ENCODE peak calls at places on chromosomes 11 and 22, in five cellular contexts. P, I, A, B and Z are unnamed samples.

GRCh38 chr22:47460870-47461269 is 698.4 kb downstream of the TBC1D22A start:
- DNase-seq in P (no peak), I (no peak), A (no peak), B (no peak), Z (no peak)

GRCh38 chr22:43151251-43152000 is at the start of gene TSPO:
- DNase-seq in P (peak), I (peak), A (peak), B (no peak), Z (peak)

GRCh38 chr22:37843746-37844089 is 416 bp downstream of the ANKRD54 start:
- DNase-seq in P (peak), I (no peak), A (peak), B (no peak), Z (no peak)

GRCh38 chr11:37504066-37504611 is 906.1 kb upstream of the RAG2 start:
- DNase-seq in P (peak), I (no peak), A (no peak), B (no peak), Z (peak)

GRCh38 chr11:10327254-10327653 is 22.4 kb downstream of the ADM start:
- DNase-seq in P (peak), I (no peak), A (peak), B (no peak), Z (peak)

GRCh38 chr11:30012346-30012745 is 4.5 kb downstream of the KCNA4 start:
- DNase-seq in P (no peak), I (no peak), A (no peak), B (no peak), Z (no peak)

GRCh38 chr11:75031224-75031753 is 42.6 kb downstream of the NEU3 start:
- DNase-seq in P (peak), I (no peak), A (peak), B (no peak), Z (no peak)

GRCh38 chr11:33375688-33376311 is 118.6 kb downstream of the HIPK3 start:
- DNase-seq in P (peak), I (peak), A (no peak), B (no peak), Z (peak)

GRCh38 chr11:1303196-1303821 is 6.1 kb downstream of the TOLLIP start:
- DNase-seq in P (no peak), I (peak), A (no peak), B (no peak), Z (no peak)

GRCh38 chr22:29121124-29121523 is 48.3 kb downstream of the KREMEN1 start:
- DNase-seq in P (no peak), I (no peak), A (no peak), B (no peak), Z (no peak)

GRCh38 chr22:29457730-29458129 is 19.3 kb downstream of the RFPL1 start:
- DNase-seq in P (peak), I (peak), A (peak), B (peak), Z (peak)

GRCh38 chr11:13249177-13249576 is 28.4 kb upstream of the BMAL1 start:
- DNase-seq in P (no peak), I (no peak), A (no peak), B (no peak), Z (no peak)

GRCh38 chr11:44379141-44380008 is 69.4 kb upstream of the ALX4 start:
- DNase-seq in P (no peak), I (no peak), A (no peak), B (no peak), Z (no peak)

GRCh38 chr22:37140686-37141323 is 8.9 kb downstream of the IL2RB start:
- DNase-seq in P (no peak), I (no peak), A (no peak), B (no peak), Z (no peak)

GRCh38 chr22:37340331-37341262 is 58.3 kb downstream of the CYTH4 start:
- DNase-seq in P (no peak), I (no peak), A (no peak), B (no peak), Z (no peak)

GRCh38 chr11:78660451-78660850 is 85.8 kb upstream of the NARS2 start:
- DNase-seq in P (no peak), I (peak), A (no peak), B (no peak), Z (peak)

GRCh38 chr22:33666661-33667619 is 253.3 kb downstream of the LARGE1 start:
- DNase-seq in P (no peak), I (no peak), A (no peak), B (no peak), Z (no peak)

GRCh38 chr22:25909988-25910387 is 168.0 kb downstream of the MYO18B start:
- DNase-seq in P (no peak), I (no peak), A (no peak), B (no peak), Z (no peak)

GRCh38 chr11:10858505-10859360 is 880 bp upstream of the ZBED5 start:
- DNase-seq in P (peak), I (peak), A (peak), B (no peak), Z (peak)

GRCh38 chr11:106988151-106988806 is 30.0 kb downstream of the GUCY1A2 start:
- DNase-seq in P (peak), I (no peak), A (no peak), B (no peak), Z (peak)

GRCh38 chr22:42270178-42270511 is 308 bp downstream of the TCF20 start:
- DNase-seq in P (no peak), I (peak), A (no peak), B (peak), Z (no peak)

GRCh38 chr11:128342511-128343133 is 244.7 kb downstream of the ETS1 start:
- DNase-seq in P (peak), I (no peak), A (no peak), B (no peak), Z (no peak)

GRCh38 chr11:326592-326841 is 5.9 kb upstream of the IFITM3 start:
- DNase-seq in P (no peak), I (peak), A (no peak), B (no peak), Z (no peak)

GRCh38 chr11:17388609-17389204 is at the start of gene KCNJ11:
- DNase-seq in P (no peak), I (no peak), A (no peak), B (no peak), Z (peak)

GRCh38 chr11:128437137-128437536 is 150.2 kb downstream of the ETS1 start:
- DNase-seq in P (peak), I (no peak), A (no peak), B (no peak), Z (no peak)

GRCh38 chr11:125079878-125080530 is 16.9 kb downstream of the SLC37A2 start:
- DNase-seq in P (no peak), I (no peak), A (no peak), B (no peak), Z (no peak)

GRCh38 chr11:962743-963142 is 37.1 kb downstream of the AP2A2 start:
- DNase-seq in P (no peak), I (no peak), A (peak), B (no peak), Z (no peak)

GRCh38 chr11:131762346-131763110 is 392.1 kb downstream of the NTM start:
- DNase-seq in P (no peak), I (no peak), A (no peak), B (no peak), Z (no peak)

GRCh38 chr11:93906486-93906885 is 56.1 kb upstream of the VSTM5 start:
- DNase-seq in P (no peak), I (no peak), A (no peak), B (no peak), Z (no peak)

GRCh38 chr11:65882191-65883057 is 2.8 kb downstream of the CTSW start:
- DNase-seq in P (no peak), I (no peak), A (no peak), B (no peak), Z (no peak)

GRCh38 chr22:50283821-50284220 is 13.6 kb upstream of the MAPK11 start:
- DNase-seq in P (no peak), I (no peak), A (no peak), B (no peak), Z (no peak)

GRCh38 chr11:126405374-126405773 is 49.9 kb downstream of the ST3GAL4 start:
- DNase-seq in P (no peak), I (no peak), A (no peak), B (peak), Z (no peak)

GRCh38 chr22:46691571-46691970 is 46.5 kb downstream of the CERK start:
- DNase-seq in P (no peak), I (no peak), A (no peak), B (no peak), Z (no peak)

GRCh38 chr11:63892233-63892632 is 24.7 kb downstream of the RCOR2 start:
- DNase-seq in P (peak), I (no peak), A (no peak), B (no peak), Z (no peak)

GRCh38 chr11:94934362-94934761 is 39.0 kb downstream of the CWC15 start:
- DNase-seq in P (peak), I (no peak), A (no peak), B (no peak), Z (peak)

GRCh38 chr11:69394902-69395690 is 86.4 kb upstream of the LINC01488 start:
- DNase-seq in P (no peak), I (no peak), A (no peak), B (no peak), Z (peak)

GRCh38 chr11:1458340-1459218 is 28.0 kb downstream of the MOB2 start:
- DNase-seq in P (peak), I (no peak), A (peak), B (no peak), Z (peak)

DNA sequence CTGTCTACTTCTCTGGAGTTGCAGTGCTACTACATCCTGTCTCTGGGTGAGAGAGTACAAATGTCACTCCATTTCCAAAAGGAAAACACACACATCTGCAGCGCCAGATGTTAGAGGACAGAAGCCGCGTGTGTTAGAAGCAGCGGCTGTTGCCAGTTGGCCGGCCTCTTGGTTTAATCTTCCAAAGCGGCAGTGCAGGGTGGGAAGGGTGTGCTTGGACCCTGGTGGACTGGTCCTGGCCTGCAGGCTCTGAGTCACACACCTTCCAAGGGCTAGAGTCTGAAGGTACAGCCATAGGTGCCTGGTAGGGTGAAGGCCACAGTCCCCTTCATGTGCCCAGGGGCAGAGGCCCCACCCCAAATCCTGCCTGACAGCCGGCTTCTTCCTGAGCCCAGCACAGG is 99.8 kb downstream of the CTTN start:
- DNase-seq in P (no peak), I (no peak), A (no peak), B (no peak), Z (no peak)
- TF ChIP-seq EZH2 in P (no peak), I (no peak), A (no peak), B (no peak), Z (no peak)

DNA sequence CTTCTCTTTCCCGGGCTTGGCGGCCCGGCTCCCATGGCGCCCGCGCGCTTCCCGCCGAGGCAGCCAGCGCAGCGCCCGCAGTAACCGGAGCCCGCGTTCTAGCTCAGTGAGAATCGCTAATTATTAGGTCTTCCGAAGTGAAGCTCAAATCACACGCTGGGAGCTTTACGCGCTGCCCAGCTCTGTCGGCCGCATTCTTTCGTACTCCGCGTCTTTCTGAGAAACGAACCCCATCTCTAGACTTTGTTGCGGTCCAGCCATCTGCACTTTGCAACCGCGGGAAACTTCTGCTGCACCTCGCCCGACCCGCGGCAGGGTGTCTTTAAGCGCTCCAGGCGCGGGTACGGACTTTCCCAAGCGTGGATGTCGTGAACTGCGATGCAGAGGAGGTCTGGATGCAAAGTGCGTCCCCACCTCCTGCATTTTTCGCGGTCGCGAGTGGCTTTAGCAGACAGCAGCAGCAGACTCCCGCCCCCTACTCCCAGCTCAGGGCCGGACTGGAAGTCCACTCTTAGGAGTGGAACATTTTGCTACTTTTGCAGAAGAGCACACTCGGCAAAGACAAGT is 6.0 kb upstream of the PAX6 start:
- DNase-seq in P (no peak), I (peak), A (peak), B (no peak), Z (peak)
- TF ChIP-seq EZH2 in P (peak), I (peak), A (peak), B (no peak), Z (peak)

DNA sequence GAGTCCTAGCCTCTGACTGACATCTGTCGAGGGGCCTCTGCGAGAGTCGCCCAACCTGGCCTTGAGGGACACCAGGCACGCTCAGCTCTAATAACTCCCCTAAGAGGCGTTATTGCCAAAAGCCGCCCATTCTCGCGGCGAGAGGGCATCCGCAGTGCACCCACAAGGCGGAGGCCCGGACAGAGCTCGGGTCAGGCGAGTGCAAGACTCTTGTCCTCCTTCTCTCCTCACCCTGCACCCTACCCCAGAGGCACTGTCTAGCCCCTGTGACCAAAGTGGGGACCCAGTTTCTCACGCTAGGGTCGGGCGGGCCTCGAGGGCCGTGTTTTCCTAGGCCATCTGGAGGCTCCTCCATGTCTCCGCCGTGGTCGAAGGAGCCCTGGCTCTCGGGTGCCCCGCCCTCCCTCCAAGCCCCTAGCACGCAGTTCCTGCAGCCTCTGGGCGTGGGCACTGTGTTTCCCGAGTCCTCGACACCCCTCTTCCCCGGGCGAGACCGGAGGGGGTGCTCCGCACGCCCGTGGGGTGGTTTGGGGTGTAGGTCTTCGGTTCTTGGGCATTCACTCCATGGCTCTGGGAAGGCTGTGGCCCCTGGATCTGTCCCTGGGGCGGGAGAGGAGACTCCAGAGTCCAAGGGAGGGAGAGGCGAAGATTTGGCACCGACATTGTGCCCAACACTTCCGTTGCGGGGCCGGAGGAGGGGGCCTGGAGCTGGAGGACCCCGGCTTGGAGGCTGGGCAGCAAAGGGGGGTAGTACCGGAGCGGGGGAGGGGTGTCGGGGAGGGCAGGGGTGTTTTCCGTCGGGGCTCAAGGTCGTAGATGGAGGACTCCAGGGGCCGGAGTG is 1.0 kb downstream of the CHRM4 start:
- DNase-seq in P (no peak), I (peak), A (no peak), B (no peak), Z (peak)
- TF ChIP-seq EZH2 in P (peak), I (peak), A (no peak), B (no peak), Z (peak)

GRCh38 chr22:44702479-44703219 is 645 bp downstream of the PRR5 start:
- DNase-seq in P (peak), I (peak), A (no peak), B (no peak), Z (peak)
- TF ChIP-seq EZH2 in P (peak), I (no peak), A (no peak), B (no peak), Z (no peak)

DNA sequence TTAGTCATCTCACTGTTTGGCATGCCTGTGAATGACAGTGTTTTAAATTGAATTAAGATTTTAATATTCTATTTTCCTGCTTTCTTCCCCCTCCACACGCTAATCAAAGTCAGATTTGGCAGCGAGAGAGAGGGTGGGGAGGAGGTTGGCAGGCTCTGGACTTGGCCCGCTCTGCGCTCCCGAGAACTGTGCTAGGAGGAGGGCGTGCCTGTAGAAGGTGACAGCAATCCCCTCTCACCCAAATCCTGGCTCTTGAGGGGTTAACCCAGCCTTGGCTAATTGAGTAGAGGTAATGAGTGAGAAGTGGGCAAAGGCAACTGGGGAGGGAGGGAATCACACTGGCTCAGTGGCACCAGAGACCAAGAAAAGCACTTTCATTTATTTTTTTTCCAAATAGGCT is 42.2 kb downstream of the BUD13 start:
- DNase-seq in P (peak), I (no peak), A (no peak), B (no peak), Z (no peak)
- TF ChIP-seq EZH2 in P (no peak), I (no peak), A (no peak), B (no peak), Z (no peak)

GRCh38 chr11:119422505-119423416 is at the start of gene THY1:
- DNase-seq in P (peak), I (peak), A (no peak), B (no peak), Z (peak)
- TF ChIP-seq EZH2 in P (no peak), I (no peak), A (no peak), B (no peak), Z (no peak)

GRCh38 chr22:38874529-38875222 is 2.7 kb upstream of the CBX6 start:
- DNase-seq in P (no peak), I (no peak), A (no peak), B (no peak), Z (no peak)

GRCh38 chr22:38873469-38874411 is 1.7 kb upstream of the CBX6 start:
- DNase-seq in P (no peak), I (peak), A (no peak), B (no peak), Z (no peak)

GRCh38 chr22:38871360-38872171 is 450 bp downstream of the CBX6 start:
- DNase-seq in P (no peak), I (peak), A (peak), B (no peak), Z (peak)

GRCh38 chr22:38872172-38872830 is at the start of gene CBX6:
- DNase-seq in P (peak), I (peak), A (peak), B (peak), Z (peak)

DNA sequence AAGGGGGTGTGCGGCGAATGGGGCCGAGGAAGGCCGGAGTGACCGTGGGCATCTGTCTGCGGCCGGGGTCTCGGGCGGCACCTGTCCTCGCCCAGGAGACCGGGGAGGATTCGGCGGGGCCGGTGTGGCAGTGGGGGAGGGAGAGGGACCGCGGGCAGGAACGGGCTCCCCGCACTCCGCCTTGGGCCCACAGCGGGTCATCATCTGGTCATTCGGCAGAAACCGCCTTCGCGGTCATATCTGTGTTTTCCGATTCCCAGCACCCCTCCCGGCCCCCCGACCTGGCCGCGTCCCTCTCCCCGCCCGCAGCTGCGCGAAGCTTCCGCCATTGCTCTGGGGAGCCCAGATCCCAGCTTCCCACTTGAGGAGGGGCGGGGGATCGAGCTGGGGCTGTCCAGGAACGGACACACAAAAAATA is 824 bp upstream of the CBX6 start:
- DNase-seq in P (peak), I (peak), A (peak), B (no peak), Z (no peak)
- TF ChIP-seq EZH2 in P (no peak), I (no peak), A (no peak), B (no peak), Z (no peak)

GRCh38 chr22:19722175-19722914 is 994 bp upstream of the GP1BB start:
- DNase-seq in P (no peak), I (peak), A (peak), B (no peak), Z (no peak)
- TF ChIP-seq EZH2 in P (no peak), I (no peak), A (no peak), B (no peak), Z (no peak)

DNA sequence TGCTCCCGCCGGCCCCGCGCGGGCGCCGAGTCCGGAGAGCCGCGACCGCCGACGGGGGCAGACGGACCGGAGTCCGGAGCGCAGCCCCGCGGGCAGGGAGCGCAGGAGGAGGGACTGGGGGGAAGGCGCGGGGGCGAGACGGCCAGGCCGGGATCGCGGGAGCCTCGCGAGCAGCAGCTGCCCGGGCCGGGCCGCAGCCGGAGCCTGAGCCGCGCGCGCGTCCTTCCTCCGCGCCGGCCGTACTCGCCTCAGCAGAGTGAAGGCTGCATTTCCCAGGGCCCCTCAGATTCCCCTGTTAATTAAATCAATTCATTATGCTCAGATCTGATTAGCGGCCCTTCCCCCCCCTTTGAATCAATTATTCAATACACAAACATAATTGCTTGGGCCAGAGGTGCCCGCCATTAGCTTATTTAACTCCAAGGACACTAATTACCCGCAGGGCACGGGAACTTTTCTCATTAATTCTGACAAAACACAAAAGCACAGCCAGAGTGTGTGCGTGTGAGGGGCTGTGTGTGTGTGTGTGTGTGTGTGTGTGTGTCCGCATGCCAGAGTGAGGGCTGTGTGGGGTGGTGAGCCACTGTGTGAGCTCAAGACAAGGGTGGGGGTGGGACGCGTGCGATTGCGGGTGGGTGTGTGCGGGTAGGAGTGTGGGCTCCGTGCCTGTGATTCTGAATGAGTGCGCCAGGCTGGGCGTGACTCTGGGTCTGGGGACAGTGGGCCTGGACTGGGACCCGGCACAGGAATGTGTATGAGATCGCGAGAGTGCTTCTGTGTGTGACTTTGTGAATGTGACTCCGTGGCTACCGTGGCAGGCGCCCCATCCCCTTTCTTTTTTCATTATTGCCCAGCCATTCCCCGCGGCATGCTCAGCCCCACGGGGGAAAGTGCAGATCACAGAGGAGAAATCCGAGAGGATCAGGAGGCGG is 5.1 kb upstream of the LMO1 start:
- DNase-seq in P (no peak), I (peak), A (no peak), B (no peak), Z (no peak)
- TF ChIP-seq EZH2 in P (peak), I (peak), A (no peak), B (no peak), Z (peak)